ENCODE peak calls at places on chromosomes 13 and 19, in five cellular contexts. G is mucosa of descending colon; L is AG10803; F is AG04450; R is activated CD4-positive, alpha-beta T cell treated with anti-CD3 and anti-CD28 coated beads, Interleukin-2, amount 50 U/mL, for 1 hour. Y is an unnamed sample.

GRCh38 chr13:74026753-74027152 is 107.5 kb downstream of the KLF12 start:
- DNase-seq in G (peak; percentile 34), L (no peak), F (no peak), R (peak; percentile 66), Y (no peak)

GRCh38 chr19:53196777-53197396 is 3.7 kb upstream of the ZNF665 start:
- DNase-seq in G (peak; percentile 99), L (peak; percentile 88), F (peak; percentile 60), R (peak; percentile 99), Y (peak; percentile 98)

GRCh38 chr19:35232912-35233311 is 4.4 kb upstream of the FAM187B start:
- DNase-seq in G (no peak), L (no peak), F (no peak), R (no peak), Y (no peak)

GRCh38 chr13:69704311-69704710 is 403.3 kb upstream of the ATXN8OS start:
- DNase-seq in G (no peak), L (no peak), F (no peak), R (no peak), Y (no peak)

GRCh38 chr13:113320226-113320875 is 23.3 kb downstream of the LAMP1 start:
- DNase-seq in G (no peak), L (no peak), F (no peak), R (no peak), Y (no peak)

GRCh38 chr19:30691767-30692516 is 319.8 kb downstream of the ZNF536 start:
- DNase-seq in G (no peak), L (no peak), F (no peak), R (no peak), Y (no peak)

GRCh38 chr13:95139186-95139585 is 162.1 kb downstream of the ABCC4 start:
- DNase-seq in G (no peak), L (no peak), F (no peak), R (no peak), Y (no peak)

GRCh38 chr19:58181902-58182576 is 822 bp upstream of the ZNF274 start:
- DNase-seq in G (peak; percentile 50), L (peak; percentile 3), F (no peak), R (peak; percentile 65), Y (peak; percentile 30)

GRCh38 chr19:2982556-2982955 is 5.2 kb downstream of the TLE6 start:
- DNase-seq in G (no peak), L (no peak), F (no peak), R (no peak), Y (no peak)

GRCh38 chr19:17749912-17750317 is 1.4 kb upstream of the FCHO1 start:
- DNase-seq in G (no peak), L (no peak), F (no peak), R (no peak), Y (no peak)

GRCh38 chr19:44653977-44654784 is 10.5 kb downstream of the PVR start:
- DNase-seq in G (peak; percentile 86), L (peak; percentile 63), F (no peak), R (peak; percentile 69), Y (peak; percentile 79)

Y was measured in lung.